ENCODE peak calls at places on chromosomes 16 and 17, in four cellular contexts. W is mesendoderm, Z is astrocyte, T is A549. X is an unnamed sample.

GRCh38 chr17:48375356-48375755 is 54.7 kb downstream of the SKAP1 start:
- DNase-seq in W (no peak), Z (peak), T (no peak), X (no peak)

GRCh38 chr17:28280826-28281225 is 38.2 kb upstream of the TMEM97 start:
- DNase-seq in T (no peak), Z (no peak), W (no peak), X (no peak)

GRCh38 chr17:45332989-45333701 is 16.3 kb upstream of the MAP3K14 start:
- DNase-seq in Z (peak), W (peak), T (no peak), X (no peak)

GRCh38 chr17:40827746-40828453 is 5.5 kb upstream of the KRT10 start:
- DNase-seq in T (no peak), Z (peak), W (peak), X (no peak)

GRCh38 chr17:5581655-5582054 is 2.7 kb downstream of the NLRP1 start:
- DNase-seq in T (no peak), Z (no peak), W (no peak), X (no peak)

GRCh38 chr16:73065617-73066313 is 17.8 kb upstream of the ZFHX3 start:
- DNase-seq in T (no peak), Z (no peak), W (peak), X (no peak)

GRCh38 chr16:54455021-54455725 is 168.6 kb upstream of the IRX3 start:
- DNase-seq in Z (no peak), T (no peak), W (no peak), X (no peak)

GRCh38 chr17:77853208-77853977 is 105.1 kb upstream of the TNRC6C start:
- DNase-seq in W (no peak), Z (no peak), T (no peak), X (no peak)

GRCh38 chr17:57425903-57426574 is 169.7 kb downstream of the MSI2 start:
- DNase-seq in W (peak), T (no peak), Z (no peak), X (no peak)

GRCh38 chr17:28760987-28761562 is 17.3 kb downstream of the TRAF4 start:
- DNase-seq in W (peak), T (no peak), Z (peak), X (no peak)

GRCh38 chr16:75546293-75546692 is 9.8 kb downstream of the TMEM231 start:
- DNase-seq in Z (no peak), W (no peak), T (no peak), X (no peak)

GRCh38 chr16:86566601-86566965 is at the start of gene FOXC2:
- DNase-seq in T (peak), W (peak), Z (peak), X (peak)

GRCh38 chr16:4064950-4065352 is 51.3 kb downstream of the ADCY9 start:
- DNase-seq in W (no peak), Z (no peak), T (no peak), X (no peak)

GRCh38 chr17:40218740-40219072 is 398 bp upstream of the WIPF2 start:
- DNase-seq in W (peak), T (peak), Z (peak), X (peak)

GRCh38 chr17:4059656-4060055 is 83.2 kb downstream of the ZZEF1 start:
- DNase-seq in Z (no peak), W (no peak), T (no peak), X (no peak)

GRCh38 chr16:88063201-88063773 is 112.1 kb downstream of the BANP start:
- DNase-seq in T (no peak), Z (peak), W (no peak), X (no peak)

GRCh38 chr16:87951550-87952538 is 610 bp downstream of the BANP start:
- DNase-seq in W (peak), Z (no peak), T (no peak), X (peak)

GRCh38 chr17:17999364-18000007 is 26.8 kb downstream of the DRC3 start:
- DNase-seq in Z (no peak), T (no peak), W (no peak), X (no peak)

GRCh38 chr17:32159586-32160438 is 17.5 kb downstream of the RHOT1 start:
- DNase-seq in Z (no peak), T (no peak), W (no peak), X (no peak)

GRCh38 chr16:974001-974601 is 3.3 kb upstream of the LMF1 start:
- DNase-seq in T (no peak), Z (no peak), W (no peak), X (no peak)

GRCh38 chr17:61495161-61495857 is 43.1 kb downstream of the TBX4 start:
- DNase-seq in W (peak), T (no peak), Z (peak), X (no peak)

GRCh38 chr17:56674401-56674925 is 81.0 kb downstream of the NOG start:
- DNase-seq in T (no peak), Z (no peak), W (no peak), X (no peak)

GRCh38 chr17:14281530-14281929 is 19.4 kb upstream of the HS3ST3B1 start:
- DNase-seq in W (no peak), Z (no peak), T (no peak), X (no peak)

GRCh38 chr17:3535253-3535995 is 22.2 kb downstream of the TRPV3 start:
- DNase-seq in Z (peak), T (peak), W (peak), X (peak)

GRCh38 chr16:57757326-57757786 is 21.8 kb downstream of the KATNB1 start:
- DNase-seq in Z (peak), T (peak), W (peak), X (peak)

GRCh38 chr16:19888834-19889233 is 4.2 kb upstream of the GPRC5B start:
- DNase-seq in Z (no peak), W (no peak), T (no peak), X (no peak)

GRCh38 chr17:22300177-22300576 is 607.9 kb downstream of the KCNJ18 start:
- DNase-seq in W (no peak), Z (no peak), T (no peak), X (no peak)

GRCh38 chr16:31706318-31706717 is 167.3 kb upstream of the ZNF267 start:
- DNase-seq in T (no peak), Z (no peak), W (no peak), X (no peak)

GRCh38 chr16:69340095-69340644 is 598 bp downstream of the NIP7 start:
- DNase-seq in W (peak), T (no peak), Z (no peak), X (no peak)

GRCh38 chr16:70686376-70687171 is 721 bp upstream of the MTSS2 start:
- DNase-seq in W (no peak), Z (no peak), T (no peak), X (no peak)

GRCh38 chr16:30065943-30066881 is 652 bp downstream of the ALDOA start:
- DNase-seq in W (peak), Z (peak), T (no peak), X (peak)

GRCh38 chr16:58515871-58516767 is 802 bp downstream of the SETD6 start:
- DNase-seq in Z (no peak), W (peak), T (no peak), X (peak)

GRCh38 chr16:28873543-28874201 is 4.6 kb upstream of the ATP2A1 start:
- DNase-seq in W (no peak), T (peak), Z (no peak), X (no peak)

GRCh38 chr17:82377924-82378740 is 6.6 kb downstream of the UTS2R start:
- DNase-seq in T (no peak), W (no peak), Z (no peak), X (no peak)

GRCh38 chr17:57360266-57360665 is 103.9 kb downstream of the MSI2 start:
- DNase-seq in T (no peak), Z (no peak), W (no peak), X (no peak)

GRCh38 chr17:80850109-80850508 is 141.5 kb upstream of the CHMP6 start:
- DNase-seq in T (no peak), W (no peak), Z (no peak), X (no peak)

GRCh38 chr17:80422276-80422675 is 7.3 kb downstream of the ENDOV start:
- DNase-seq in W (no peak), Z (no peak), T (no peak), X (no peak)

GRCh38 chr17:28992202-28992601 is 13.6 kb downstream of the SEZ6 start:
- DNase-seq in Z (no peak), T (no peak), W (no peak), X (no peak)

GRCh38 chr16:64012166-64012565 is 1109.7 kb downstream of the CDH11 start:
- DNase-seq in W (no peak), T (no peak), Z (peak), X (no peak)

GRCh38 chr16:10935491-10935890 is 6.8 kb downstream of the DEXI start:
- DNase-seq in T (no peak), W (no peak), Z (no peak), X (no peak)
- H3K4me2 ChIP-seq in T (no peak), W (no peak), Z (no peak), X (no peak)

GRCh38 chr16:83882118-83882879 is 16.6 kb upstream of the MLYCD start:
- DNase-seq in Z (no peak), T (no peak), W (peak), X (no peak)

GRCh38 chr16:83878838-83879237 is 20.1 kb upstream of the MLYCD start:
- DNase-seq in Z (peak), T (peak), W (peak), X (peak)
- H3K4me2 ChIP-seq in Z (no peak), T (peak), W (no peak), X (no peak)

DNA sequence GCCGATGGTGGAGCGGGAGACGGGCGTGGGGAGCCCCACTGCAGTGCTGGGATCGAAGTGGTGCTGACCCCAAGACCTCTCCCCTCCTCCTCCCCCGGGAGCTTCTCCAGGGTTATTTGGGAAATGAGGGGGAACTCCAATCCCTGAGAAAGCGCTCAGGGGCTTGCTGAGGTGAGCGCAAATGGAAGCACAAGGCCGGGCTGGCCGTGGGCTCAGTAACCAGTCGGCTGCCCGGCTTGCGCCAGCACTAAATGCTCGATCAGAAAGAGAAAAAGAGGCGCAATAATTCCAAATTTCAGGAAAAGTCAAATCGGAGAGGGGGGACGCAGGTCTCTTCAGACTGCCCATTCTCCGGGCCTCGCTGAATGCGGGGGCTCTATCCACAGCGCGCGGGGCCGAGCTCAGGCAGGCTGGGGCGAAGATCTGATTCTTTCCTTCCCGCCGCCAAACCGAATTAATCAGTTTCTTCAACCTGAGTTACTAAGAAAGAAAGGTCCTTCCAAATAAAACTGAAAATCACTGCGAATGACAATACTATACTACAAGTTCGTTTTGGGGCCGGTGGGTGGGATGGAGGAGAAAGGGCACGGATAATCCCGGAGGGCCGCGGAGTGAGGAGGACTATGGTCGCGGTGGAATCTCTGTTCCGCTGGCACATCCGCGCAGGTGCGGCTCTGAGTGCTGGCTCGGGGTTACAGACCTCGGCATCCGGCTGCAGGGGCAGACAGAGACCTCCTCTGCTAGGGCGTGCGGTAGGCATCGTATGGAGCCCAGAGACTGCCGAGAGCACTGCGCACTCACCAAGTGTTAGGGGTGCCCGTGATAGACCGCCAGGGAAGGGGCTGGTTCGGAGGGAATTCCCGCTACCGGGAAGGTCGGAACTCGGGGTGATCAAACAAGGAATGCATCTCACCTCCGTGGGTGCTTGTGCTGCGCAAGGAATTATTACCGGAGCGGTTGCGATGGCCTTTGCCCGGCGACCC is 4.2 kb upstream of the DLX4 start:
- DNase-seq in W (peak), Z (no peak), T (no peak), X (no peak)
- H3K4me2 ChIP-seq in W (peak), Z (no peak), T (no peak), X (peak)

GRCh38 chr16:15491430-15491829 is 57.0 kb downstream of the BMERB1 start:
- DNase-seq in W (no peak), T (no peak), Z (no peak), X (no peak)

GRCh38 chr16:15490123-15490711 is 55.8 kb downstream of the BMERB1 start:
- DNase-seq in W (no peak), T (no peak), Z (no peak), X (no peak)

GRCh38 chr16:15487336-15488284 is 53.2 kb downstream of the BMERB1 start:
- DNase-seq in W (no peak), T (no peak), Z (peak), X (no peak)

GRCh38 chr16:15486661-15487060 is 52.3 kb downstream of the BMERB1 start:
- DNase-seq in Z (no peak), T (no peak), W (no peak), X (no peak)

DNA sequence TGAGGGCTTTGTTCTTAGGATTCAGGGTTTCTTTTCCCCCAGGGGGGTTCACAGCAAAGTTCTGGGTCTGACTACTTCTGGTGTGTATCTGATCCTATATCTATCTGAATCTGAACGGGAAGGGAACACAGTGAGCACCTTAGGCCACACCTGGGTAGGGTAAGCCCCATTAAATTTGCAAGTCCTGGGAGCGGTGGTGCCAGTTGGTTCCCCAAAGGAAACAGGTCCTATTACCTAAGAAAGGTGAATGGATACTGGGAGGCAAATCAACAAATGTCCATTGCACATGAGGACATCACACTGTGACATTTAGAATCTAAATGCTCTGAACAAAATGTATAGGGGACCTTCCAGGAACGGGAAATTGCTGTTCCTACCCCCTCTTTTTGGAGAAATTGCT is 54.6 kb downstream of the BMERB1 start:
- DNase-seq in T (no peak), W (no peak), Z (no peak), X (no peak)
- H3K4me2 ChIP-seq in T (peak), W (no peak), Z (peak), X (no peak)

DNA sequence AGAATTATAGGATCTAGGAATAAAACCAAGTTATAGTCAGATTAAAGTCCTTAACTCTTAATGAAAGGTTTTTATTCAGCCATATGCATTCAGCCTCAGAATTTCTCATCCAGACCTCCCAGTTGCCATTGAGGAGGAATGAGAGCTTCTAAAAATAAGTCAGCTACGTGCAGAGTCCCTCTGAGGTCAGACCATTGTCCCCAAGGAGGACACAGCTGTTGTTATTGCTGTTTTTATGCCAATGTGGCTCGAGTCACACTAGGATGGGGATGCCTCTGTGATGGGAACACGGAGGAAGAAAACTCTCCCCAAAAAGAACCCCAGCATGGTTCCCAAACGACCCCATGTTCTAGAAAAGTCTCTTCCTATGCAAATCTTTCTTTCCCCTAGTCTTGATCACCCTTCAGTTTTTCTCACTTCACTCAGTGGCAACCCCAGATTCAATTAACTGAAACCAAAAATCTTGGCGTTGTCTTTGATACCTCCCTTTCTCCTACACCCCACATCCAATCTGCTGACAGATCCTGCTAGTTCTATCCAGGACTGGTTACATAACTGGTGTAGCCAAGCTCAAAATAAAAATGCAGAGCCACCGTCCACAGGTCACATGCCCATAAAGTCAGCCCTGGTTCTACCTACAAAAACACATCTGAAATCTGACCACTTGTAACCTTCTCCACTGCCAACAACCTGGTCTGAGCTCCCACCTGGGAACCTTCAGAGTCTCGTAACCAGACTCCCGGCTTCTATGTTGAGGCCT is 138.2 kb upstream of the ERCC4 start:
- DNase-seq in Z (no peak), W (no peak), T (no peak), X (no peak)
- H3K4me2 ChIP-seq in Z (no peak), W (no peak), T (no peak), X (no peak)